ENCODE peak calls at places on chromosomes 3 and 15, in four cellular contexts. One of them, this sample, is unnamed. For H3K4me1, the result is how much of the 10 kb centered on the place peaks cover.

GRCh38 chr3:98361289-98361688 is 7.6 kb downstream of the OR5K4 start:
- DNase-seq in GM12878: peak
- DNase-seq in effector memory CD4-positive, alpha-beta T cell: no peak
- DNase-seq in mammary epithelial cell: no peak
- DNase-seq in this sample: no peak

GRCh38 chr3:103992469-103992868 is 1374.2 kb upstream of the ALCAM start:
- DNase-seq in mammary epithelial cell: no peak
- DNase-seq in effector memory CD4-positive, alpha-beta T cell: no peak
- DNase-seq in GM12878: no peak
- DNase-seq in this sample: no peak

GRCh38 chr3:37480003-37480402 is 305.6 kb upstream of the LRRFIP2 start:
- DNase-seq in GM12878: no peak
- DNase-seq in mammary epithelial cell: no peak
- DNase-seq in effector memory CD4-positive, alpha-beta T cell: no peak
- DNase-seq in this sample: no peak

GRCh38 chr15:41866263-41866703 is 27.6 kb downstream of the SPTBN5 start:
- DNase-seq in GM12878: no peak
- DNase-seq in effector memory CD4-positive, alpha-beta T cell: no peak
- DNase-seq in mammary epithelial cell: no peak
- DNase-seq in this sample: no peak

GRCh38 chr3:128491900-128492352 is 1.1 kb downstream of the GATA2 start:
- DNase-seq in GM12878: no peak
- DNase-seq in effector memory CD4-positive, alpha-beta T cell: no peak
- DNase-seq in mammary epithelial cell: peak
- DNase-seq in this sample: no peak

GRCh38 chr3:78659386-78659987 is 1108.3 kb downstream of the ROBO1 start:
- DNase-seq in effector memory CD4-positive, alpha-beta T cell: no peak
- DNase-seq in mammary epithelial cell: no peak
- DNase-seq in GM12878: no peak
- DNase-seq in this sample: no peak

GRCh38 chr3:59660852-59661624 is 611.2 kb upstream of the CFAP20DC start:
- DNase-seq in effector memory CD4-positive, alpha-beta T cell: no peak
- DNase-seq in GM12878: no peak
- DNase-seq in mammary epithelial cell: no peak
- DNase-seq in this sample: no peak

GRCh38 chr3:195240939-195241338 is 30.0 kb downstream of the XXYLT1 start:
- DNase-seq in GM12878: no peak
- DNase-seq in mammary epithelial cell: no peak
- DNase-seq in effector memory CD4-positive, alpha-beta T cell: no peak
- DNase-seq in this sample: no peak

GRCh38 chr15:35458176-35458856 is 87.6 kb downstream of the DPH6 start:
- DNase-seq in effector memory CD4-positive, alpha-beta T cell: no peak
- DNase-seq in GM12878: no peak
- DNase-seq in mammary epithelial cell: peak
- DNase-seq in this sample: no peak

GRCh38 chr3:134544306-134544705 is 58.4 kb downstream of the CEP63 start:
- DNase-seq in mammary epithelial cell: no peak
- DNase-seq in effector memory CD4-positive, alpha-beta T cell: no peak
- DNase-seq in GM12878: no peak
- DNase-seq in this sample: no peak

GRCh38 chr3:134542287-134542686 is 56.4 kb downstream of the CEP63 start:
- DNase-seq in effector memory CD4-positive, alpha-beta T cell: no peak
- DNase-seq in GM12878: no peak
- DNase-seq in mammary epithelial cell: no peak
- DNase-seq in this sample: no peak

GRCh38 chr3:134545818-134546217 is 60.0 kb downstream of the CEP63 start:
- DNase-seq in effector memory CD4-positive, alpha-beta T cell: no peak
- DNase-seq in GM12878: no peak
- DNase-seq in mammary epithelial cell: no peak
- DNase-seq in this sample: no peak

GRCh38 chr3:134543113-134543512 is 57.3 kb downstream of the CEP63 start:
- DNase-seq in mammary epithelial cell: no peak
- DNase-seq in GM12878: no peak
- DNase-seq in effector memory CD4-positive, alpha-beta T cell: no peak
- DNase-seq in this sample: no peak
- H3K4me1 ChIP-seq in mammary epithelial cell: under half
- H3K4me1 ChIP-seq in GM12878: under half
- H3K4me1 ChIP-seq in effector memory CD4-positive, alpha-beta T cell: under half
- H3K4me1 ChIP-seq in this sample: under half

DNA sequence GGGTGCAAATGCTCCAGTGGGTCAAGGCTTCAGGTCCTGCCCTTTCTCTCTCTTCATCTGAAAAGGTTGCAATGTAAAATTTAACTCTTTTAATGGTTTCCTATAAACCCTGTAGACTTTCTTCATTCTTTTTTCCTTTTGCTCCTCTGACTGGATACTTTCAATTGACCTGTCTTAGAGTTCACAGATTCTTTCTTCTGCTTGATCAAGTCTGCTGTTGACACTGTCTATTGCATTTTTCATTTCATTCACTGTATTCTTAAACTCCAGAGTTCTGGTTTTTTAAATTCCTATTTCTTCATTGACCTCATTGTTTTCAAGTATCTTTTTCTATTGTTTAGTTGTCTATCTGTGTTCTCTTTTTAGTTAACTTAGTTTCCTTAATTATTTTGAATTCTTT is 82.1 kb downstream of the FAM227B start:
- DNase-seq in GM12878: no peak
- DNase-seq in mammary epithelial cell: no peak
- DNase-seq in effector memory CD4-positive, alpha-beta T cell: no peak
- DNase-seq in this sample: no peak
- H3K4me1 ChIP-seq in GM12878: under half
- H3K4me1 ChIP-seq in mammary epithelial cell: under half
- H3K4me1 ChIP-seq in effector memory CD4-positive, alpha-beta T cell: under half
- H3K4me1 ChIP-seq in this sample: under half

DNA sequence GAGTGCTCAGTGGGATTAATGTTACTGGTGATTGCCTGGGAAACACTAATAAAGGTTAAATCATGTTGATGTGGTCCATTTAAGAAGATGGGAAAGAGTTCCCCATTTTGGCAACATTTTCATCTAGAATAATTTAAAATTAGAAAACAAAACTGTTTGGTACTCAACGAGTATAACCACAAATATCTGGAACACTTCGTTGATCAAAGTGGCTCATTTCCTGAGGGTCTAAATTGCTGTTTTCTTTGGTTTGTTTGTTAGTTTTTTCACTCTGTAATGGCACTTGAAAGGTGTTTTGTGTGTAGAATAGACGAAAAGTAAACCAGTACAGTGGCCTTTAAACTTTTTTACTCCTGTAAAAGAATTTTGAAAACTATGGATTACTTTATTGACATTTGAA is 73.9 kb downstream of the BBX start:
- DNase-seq in GM12878: no peak
- DNase-seq in effector memory CD4-positive, alpha-beta T cell: no peak
- DNase-seq in mammary epithelial cell: no peak
- DNase-seq in this sample: no peak
- H3K4me1 ChIP-seq in GM12878: under half
- H3K4me1 ChIP-seq in effector memory CD4-positive, alpha-beta T cell: under half
- H3K4me1 ChIP-seq in mammary epithelial cell: under half
- H3K4me1 ChIP-seq in this sample: under half

DNA sequence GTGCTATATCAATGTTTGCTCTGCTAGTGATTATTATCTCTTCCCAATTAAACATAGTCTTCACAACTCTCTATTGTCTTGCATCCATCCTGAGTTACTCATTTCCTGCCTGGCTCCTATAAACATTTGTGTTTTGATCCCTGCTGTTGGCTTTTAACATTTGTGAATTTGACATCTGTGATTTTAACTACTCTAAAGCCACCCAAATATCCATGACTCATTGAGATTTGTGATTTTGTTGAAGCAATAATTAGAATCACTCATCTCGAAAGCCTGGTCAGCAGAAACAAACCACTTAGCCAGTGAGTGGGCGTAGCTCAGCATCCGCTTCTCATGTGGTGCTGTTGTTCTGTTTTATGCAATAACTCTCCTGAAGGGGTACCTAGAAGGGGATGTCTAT is 174.3 kb upstream of the ZBTB20 start:
- DNase-seq in GM12878: no peak
- DNase-seq in effector memory CD4-positive, alpha-beta T cell: no peak
- DNase-seq in mammary epithelial cell: peak
- DNase-seq in this sample: no peak
- H3K4me1 ChIP-seq in GM12878: under half
- H3K4me1 ChIP-seq in effector memory CD4-positive, alpha-beta T cell: under half
- H3K4me1 ChIP-seq in mammary epithelial cell: under half
- H3K4me1 ChIP-seq in this sample: under half

GRCh38 chr15:64102497-64102896 is 6.7 kb downstream of the SNX1 start:
- DNase-seq in mammary epithelial cell: no peak
- DNase-seq in GM12878: no peak
- DNase-seq in effector memory CD4-positive, alpha-beta T cell: no peak
- DNase-seq in this sample: no peak
- H3K4me1 ChIP-seq in mammary epithelial cell: under half
- H3K4me1 ChIP-seq in GM12878: under half
- H3K4me1 ChIP-seq in effector memory CD4-positive, alpha-beta T cell: under half
- H3K4me1 ChIP-seq in this sample: under half

GRCh38 chr3:46965151-46965550 is 11.4 kb downstream of the CCDC12 start:
- DNase-seq in effector memory CD4-positive, alpha-beta T cell: no peak
- DNase-seq in mammary epithelial cell: no peak
- DNase-seq in GM12878: no peak
- DNase-seq in this sample: no peak

GRCh38 chr3:46960081-46960701 is 16.4 kb downstream of the CCDC12 start:
- DNase-seq in GM12878: no peak
- DNase-seq in effector memory CD4-positive, alpha-beta T cell: no peak
- DNase-seq in mammary epithelial cell: peak
- DNase-seq in this sample: no peak

GRCh38 chr3:46960801-46961200 is 15.7 kb downstream of the CCDC12 start:
- DNase-seq in effector memory CD4-positive, alpha-beta T cell: no peak
- DNase-seq in mammary epithelial cell: no peak
- DNase-seq in GM12878: no peak
- DNase-seq in this sample: no peak

GRCh38 chr3:46962427-46962826 is 14.1 kb downstream of the CCDC12 start:
- DNase-seq in effector memory CD4-positive, alpha-beta T cell: no peak
- DNase-seq in mammary epithelial cell: no peak
- DNase-seq in GM12878: no peak
- DNase-seq in this sample: no peak

GRCh38 chr3:46962990-46963389 is 13.6 kb downstream of the CCDC12 start:
- DNase-seq in GM12878: no peak
- DNase-seq in effector memory CD4-positive, alpha-beta T cell: no peak
- DNase-seq in mammary epithelial cell: peak
- DNase-seq in this sample: no peak
- H3K4me1 ChIP-seq in GM12878: half or more
- H3K4me1 ChIP-seq in effector memory CD4-positive, alpha-beta T cell: under half
- H3K4me1 ChIP-seq in mammary epithelial cell: under half
- H3K4me1 ChIP-seq in this sample: under half

DNA sequence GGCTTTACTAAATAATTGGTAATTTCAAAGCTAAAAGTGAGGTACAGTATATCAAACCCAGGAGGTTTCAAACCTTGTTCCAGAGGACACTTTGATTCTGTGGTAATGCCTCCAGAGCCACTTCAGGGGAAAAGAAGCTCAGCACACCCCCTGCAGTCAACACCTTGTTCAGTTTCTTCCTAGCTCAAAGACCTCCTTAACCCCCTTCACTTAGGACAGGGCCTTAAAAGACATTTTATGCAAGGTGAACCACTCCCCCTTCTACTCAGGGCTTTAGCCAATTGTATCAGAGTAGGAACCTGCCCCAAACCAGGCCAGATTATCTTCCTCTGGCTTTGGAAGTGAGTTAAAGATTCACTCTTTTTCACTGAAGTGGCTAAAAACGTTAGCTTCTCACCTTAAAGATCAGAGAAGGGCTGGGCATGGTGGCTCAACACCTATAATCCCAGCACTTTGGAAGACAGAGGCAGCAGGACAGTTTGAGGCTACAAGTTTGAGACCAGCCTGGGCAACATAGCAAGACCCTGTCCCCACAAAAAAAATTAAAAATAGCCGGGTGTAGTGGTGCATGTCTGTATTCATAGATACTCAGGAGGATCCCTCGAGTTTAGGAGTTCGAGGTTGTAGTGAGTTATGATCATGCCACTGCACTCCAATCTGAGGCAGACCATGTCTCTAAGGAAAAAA is 3.4 kb downstream of the DENND6A start:
- DNase-seq in mammary epithelial cell: no peak
- DNase-seq in GM12878: no peak
- DNase-seq in effector memory CD4-positive, alpha-beta T cell: no peak
- DNase-seq in this sample: no peak
- H3K4me1 ChIP-seq in mammary epithelial cell: under half
- H3K4me1 ChIP-seq in GM12878: under half
- H3K4me1 ChIP-seq in effector memory CD4-positive, alpha-beta T cell: under half
- H3K4me1 ChIP-seq in this sample: under half

This sample was measured in breast epithelium.